ENCODE peak calls at places on chromosomes 2 and 18, in eight cellular contexts. A, E, T, P, I, H, W and U are unnamed samples.

GRCh38 chr18:37419866-37420265 is 145.7 kb downstream of the CELF4 start:
- DNase-seq in A (no peak), H (no peak), I (no peak), W (no peak), T (no peak), P (no peak), E (no peak), U (no peak)

GRCh38 chr2:233338046-233338445 is 16.2 kb upstream of the DGKD start:
- DNase-seq in P (no peak), I (no peak), H (no peak), A (no peak), T (no peak), W (no peak), E (no peak), U (no peak)

GRCh38 chr18:79915161-79916127 is 36.0 kb downstream of the SLC66A2 start:
- DNase-seq in A (no peak), I (no peak), H (no peak), E (no peak), W (peak; percentile 39), P (no peak), T (no peak), U (no peak)

GRCh38 chr2:231263118-231263831 is 64.8 kb downstream of the ARMC9 start:
- DNase-seq in T (no peak), I (no peak), P (no peak), H (no peak), W (no peak), E (no peak), A (no peak), U (no peak)

GRCh38 chr2:109428281-109428680 is 185.5 kb downstream of the SEPTIN10 start:
- DNase-seq in H (no peak), I (no peak), P (no peak), A (no peak), E (no peak), T (no peak), W (no peak), U (no peak)

GRCh38 chr18:23730850-23731249 is 41.6 kb downstream of the LAMA3 start:
- DNase-seq in W (no peak), P (no peak), H (no peak), A (no peak), T (no peak), E (no peak), I (no peak), U (no peak)

GRCh38 chr2:157761520-157761919 is 114.6 kb downstream of the ACVR1 start:
- DNase-seq in H (no peak), E (no peak), A (no peak), W (no peak), P (no peak), T (no peak), I (no peak), U (no peak)

GRCh38 chr2:208586516-208586915 is 179.9 kb downstream of the PTH2R start:
- DNase-seq in P (no peak), W (no peak), H (no peak), T (no peak), A (no peak), I (no peak), E (no peak), U (no peak)

GRCh38 chr18:31636387-31636786 is 44.7 kb downstream of the TTR start:
- DNase-seq in A (no peak), H (no peak), T (no peak), P (no peak), E (no peak), I (no peak), W (no peak), U (no peak)

GRCh38 chr18:48785091-48785614 is 165.6 kb downstream of the SMAD7 start:
- DNase-seq in P (no peak), T (no peak), W (no peak), A (no peak), H (no peak), I (peak; percentile 55), E (no peak), U (no peak)

GRCh38 chr2:127025357-127026062 is 81.4 kb downstream of the BIN1 start:
- DNase-seq in I (peak; percentile 84), P (peak; percentile 79), E (peak; percentile 77), A (peak; percentile 80), T (peak; percentile 77), W (peak; percentile 79), H (peak; percentile 26), U (peak; percentile 84)

GRCh38 chr18:12742453-12742852 is 39.6 kb downstream of the PSMG2 start:
- DNase-seq in E (no peak), H (no peak), T (no peak), I (no peak), A (no peak), P (no peak), W (no peak), U (no peak)

GRCh38 chr18:55588001-55588875 is at the start of gene TCF4:
- DNase-seq in I (peak; percentile 8), E (no peak), W (peak; percentile 88), P (peak; percentile 52), A (peak; percentile 40), T (peak; percentile 26), H (no peak), U (peak; percentile 3)

GRCh38 chr2:10009811-10010781 is 33.3 kb upstream of the KLF11 start:
- DNase-seq in E (no peak), H (no peak), A (peak; percentile 40), W (no peak), P (no peak), I (no peak), T (peak; percentile 45), U (no peak)

GRCh38 chr2:86175866-86176265 is 19.4 kb downstream of the IMMT start:
- DNase-seq in E (no peak), T (no peak), I (no peak), P (no peak), W (no peak), H (no peak), A (no peak), U (no peak)

GRCh38 chr2:196931555-196931954 is 5.0 kb upstream of the PGAP1 start:
- DNase-seq in E (no peak), P (no peak), I (no peak), W (no peak), A (no peak), T (no peak), H (no peak), U (no peak)

GRCh38 chr18:3819933-3820332 is 370.0 kb downstream of the TGIF1 start:
- DNase-seq in P (no peak), T (no peak), E (no peak), A (no peak), H (no peak), W (no peak), I (no peak), U (no peak)

GRCh38 chr18:59275406-59275949 is 2.2 kb upstream of the RAX start:
- DNase-seq in W (no peak), E (no peak), H (no peak), I (no peak), P (no peak), A (no peak), T (no peak), U (no peak)

GRCh38 chr2:216316743-216317142 is 55.5 kb downstream of the MARCHF4 start:
- DNase-seq in I (no peak), H (no peak), T (no peak), W (no peak), E (no peak), A (no peak), P (no peak), U (no peak)

GRCh38 chr2:72914226-72915075 is 2.9 kb upstream of the EMX1 start:
- DNase-seq in I (no peak), W (no peak), P (no peak), T (no peak), E (no peak), H (no peak), A (no peak), U (no peak)

GRCh38 chr2:64951306-64951953 is 37.8 kb upstream of the SLC1A4 start:
- DNase-seq in P (no peak), T (no peak), A (no peak), H (no peak), I (no peak), W (no peak), E (no peak), U (no peak)

GRCh38 chr2:225437319-225437718 is 37.8 kb downstream of the NYAP2 start:
- DNase-seq in W (no peak), E (no peak), P (no peak), A (no peak), I (no peak), H (no peak), T (no peak), U (no peak)